ENCODE peak calls at places on chromosomes 7 and 10, in ten cellular contexts. M, T, H, N, R, B, Q, I, Z and L are unnamed samples.

GRCh38 chr10:93352638-93353383 is 129.3 kb downstream of the MYOF start:
- DNase-seq in M (no peak), T (peak), H (peak), N (no peak), R (no peak), B (peak), Q (no peak), I (no peak), Z (no peak), L (no peak)

GRCh38 chr10:63720689-63721088 is 199.5 kb downstream of the REEP3 start:
- DNase-seq in M (no peak), T (no peak), H (no peak), N (no peak), R (no peak), B (no peak), Q (no peak), I (no peak), Z (no peak), L (no peak)

GRCh38 chr10:86260564-86260963 is 106.0 kb downstream of the GRID1 start:
- DNase-seq in M (no peak), T (no peak), H (no peak), N (no peak), R (no peak), B (no peak), Q (no peak), I (peak), Z (no peak), L (no peak)

GRCh38 chr7:47635091-47636090 is 53.5 kb upstream of the TNS3 start:
- DNase-seq in M (peak), T (no peak), H (peak), N (no peak), R (no peak), B (no peak), Q (no peak), I (peak), Z (peak), L (no peak)

GRCh38 chr7:131107343-131108211 is 220.1 kb upstream of the MKLN1 start:
- DNase-seq in M (peak), T (peak), H (peak), N (peak), R (peak), B (peak), Q (peak), I (peak), Z (peak), L (peak)

GRCh38 chr10:13716161-13717071 is 129.7 kb downstream of the PRPF18 start:
- DNase-seq in M (no peak), T (peak), H (no peak), N (peak), R (no peak), B (peak), Q (no peak), I (no peak), Z (no peak), L (no peak)

GRCh38 chr10:35640951-35641429 is 1.1 kb downstream of the FZD8 start:
- DNase-seq in M (peak), T (peak), H (peak), N (peak), R (peak), B (peak), Q (no peak), I (peak), Z (peak), L (no peak)

GRCh38 chr10:4061441-4061951 is 276.5 kb upstream of the KLF6 start:
- DNase-seq in M (no peak), T (no peak), H (no peak), N (peak), R (no peak), B (no peak), Q (no peak), I (no peak), Z (no peak), L (no peak)

GRCh38 chr7:25795824-25796235 is 356.2 kb upstream of the NFE2L3 start:
- DNase-seq in M (no peak), T (peak), H (no peak), N (no peak), R (no peak), B (peak), Q (no peak), I (no peak), Z (no peak), L (no peak)

GRCh38 chr10:48377751-48378585 is 71.5 kb downstream of the MAPK8 start:
- DNase-seq in M (no peak), T (no peak), H (no peak), N (no peak), R (no peak), B (peak), Q (no peak), I (no peak), Z (no peak), L (no peak)

GRCh38 chr10:114352653-114353298 is 51.5 kb downstream of the AFAP1L2 start:
- DNase-seq in M (no peak), T (no peak), H (no peak), N (no peak), R (no peak), B (no peak), Q (no peak), I (no peak), Z (no peak), L (no peak)

GRCh38 chr10:79247373-79248137 is 99.7 kb upstream of the PPIF start:
- DNase-seq in M (no peak), T (no peak), H (no peak), N (no peak), R (no peak), B (no peak), Q (no peak), I (no peak), Z (no peak), L (no peak)

GRCh38 chr10:9853405-9854010 is 1164.2 kb upstream of the CELF2 start:
- DNase-seq in M (no peak), T (no peak), H (no peak), N (peak), R (no peak), B (peak), Q (no peak), I (no peak), Z (no peak), L (no peak)

GRCh38 chr7:130994378-130995115 is 260.5 kb upstream of the KLF14 start:
- DNase-seq in M (peak), T (no peak), H (no peak), N (peak), R (no peak), B (no peak), Q (no peak), I (no peak), Z (no peak), L (no peak)

GRCh38 chr7:140223515-140224221 is 46.9 kb upstream of the KDM7A start:
- DNase-seq in M (no peak), T (no peak), H (no peak), N (no peak), R (no peak), B (no peak), Q (peak), I (no peak), Z (no peak), L (no peak)

GRCh38 chr7:29287366-29287765 is 92.8 kb downstream of the CHN2 start:
- DNase-seq in M (no peak), T (peak), H (no peak), N (no peak), R (no peak), B (peak), Q (no peak), I (no peak), Z (no peak), L (no peak)

GRCh38 chr7:158700008-158700407 is 4.6 kb downstream of the NCAPG2 start:
- DNase-seq in M (no peak), T (no peak), H (no peak), N (no peak), R (no peak), B (no peak), Q (no peak), I (no peak), Z (no peak), L (no peak)

GRCh38 chr7:68929712-68930395 is 668.4 kb upstream of the AUTS2 start:
- DNase-seq in M (no peak), T (peak), H (no peak), N (no peak), R (no peak), B (peak), Q (no peak), I (no peak), Z (no peak), L (no peak)

GRCh38 chr7:124762611-124763143 is 2.9 kb downstream of the GPR37 start:
- DNase-seq in M (peak), T (no peak), H (no peak), N (no peak), R (no peak), B (no peak), Q (no peak), I (no peak), Z (no peak), L (no peak)

GRCh38 chr10:628386-629045 is 61.0 kb downstream of the DIP2C start:
- DNase-seq in M (no peak), T (no peak), H (no peak), N (no peak), R (no peak), B (no peak), Q (no peak), I (no peak), Z (no peak), L (no peak)

GRCh38 chr7:147519062-147519461 is 1071.5 kb upstream of the C7orf33 start:
- DNase-seq in M (no peak), T (peak), H (no peak), N (no peak), R (no peak), B (no peak), Q (no peak), I (no peak), Z (peak), L (no peak)

GRCh38 chr7:134593530-134594392 is 44.9 kb downstream of the AKR1B15 start:
- DNase-seq in M (peak), T (peak), H (peak), N (peak), R (no peak), B (peak), Q (no peak), I (no peak), Z (no peak), L (no peak)

GRCh38 chr7:921581-922333 is 32.7 kb downstream of the ADAP1 start:
- DNase-seq in M (peak), T (no peak), H (no peak), N (peak), R (peak), B (no peak), Q (peak), I (no peak), Z (peak), L (no peak)

GRCh38 chr7:91302794-91303193 is 38.6 kb downstream of the FZD1 start:
- DNase-seq in M (no peak), T (no peak), H (no peak), N (no peak), R (no peak), B (no peak), Q (no peak), I (no peak), Z (no peak), L (no peak)

GRCh38 chr10:60479305-60480020 is 89.8 kb upstream of the ANK3 start:
- DNase-seq in M (no peak), T (no peak), H (no peak), N (no peak), R (no peak), B (peak), Q (no peak), I (no peak), Z (no peak), L (no peak)

GRCh38 chr10:90652519-90652918 is 205.3 kb downstream of the HTR7 start:
- DNase-seq in M (no peak), T (peak), H (peak), N (no peak), R (no peak), B (peak), Q (no peak), I (no peak), Z (no peak), L (no peak)

GRCh38 chr7:32500922-32501341 is 5.6 kb downstream of the AVL9 start:
- DNase-seq in M (no peak), T (peak), H (no peak), N (no peak), R (no peak), B (peak), Q (no peak), I (no peak), Z (no peak), L (no peak)

GRCh38 chr7:134359787-134360432 is 43.2 kb upstream of the SLC35B4 start:
- DNase-seq in M (no peak), T (no peak), H (no peak), N (no peak), R (no peak), B (no peak), Q (no peak), I (no peak), Z (no peak), L (no peak)

GRCh38 chr7:18700147-18700546 is 204.6 kb downstream of the HDAC9 start:
- DNase-seq in M (no peak), T (no peak), H (no peak), N (no peak), R (no peak), B (no peak), Q (no peak), I (peak), Z (peak), L (no peak)
- TF ChIP-seq CTCF in M (no peak), T (peak), H (no peak), N (no peak), R (no peak), B (no peak), Q (no peak), I (peak), Z (no peak), L (no peak)

GRCh38 chr7:37208528-37208927 is 240.1 kb downstream of the ELMO1 start:
- DNase-seq in M (peak), T (peak), H (peak), N (peak), R (no peak), B (peak), Q (peak), I (peak), Z (peak), L (no peak)
- TF ChIP-seq CTCF in M (peak), T (peak), H (peak), N (peak), R (no peak), B (peak), Q (no peak), I (peak), Z (no peak), L (peak)

DNA sequence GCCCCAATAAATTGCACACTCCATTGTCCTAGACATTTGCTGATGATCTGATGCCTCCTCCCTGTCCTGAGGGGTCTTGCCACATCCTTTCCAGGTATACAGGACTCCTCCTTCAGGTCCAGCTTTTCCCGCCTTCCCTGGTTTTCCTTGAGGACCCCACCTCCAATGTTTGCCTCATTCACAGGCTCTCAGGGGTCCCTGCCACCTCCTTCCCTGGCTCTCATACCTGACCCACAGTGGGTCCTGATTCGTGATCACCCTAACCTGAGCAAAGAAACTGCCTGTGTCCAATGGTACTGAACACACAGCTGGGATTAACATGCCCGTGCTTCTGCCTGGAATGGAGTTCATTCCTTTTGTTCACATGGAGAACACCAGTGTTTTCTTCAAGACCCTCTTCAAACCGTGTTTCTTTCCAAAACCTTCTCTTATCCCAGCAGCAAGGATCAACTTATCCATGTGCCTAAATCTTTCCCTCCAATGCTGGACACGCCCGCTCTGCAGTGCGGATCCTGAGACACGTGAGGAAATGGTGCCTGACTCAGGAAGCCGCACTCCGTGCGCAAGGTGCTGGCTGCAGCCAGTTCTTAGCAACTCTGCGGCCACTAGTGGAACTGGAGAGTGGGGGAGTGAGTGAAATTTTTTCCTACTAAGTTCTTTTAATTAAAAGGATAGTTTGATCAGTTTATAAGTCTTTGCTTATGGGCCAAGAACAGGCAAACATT is 354.6 kb upstream of the SHH start:
- DNase-seq in M (no peak), T (no peak), H (no peak), N (no peak), R (no peak), B (no peak), Q (no peak), I (no peak), Z (no peak), L (no peak)
- TF ChIP-seq CTCF in M (no peak), T (no peak), H (no peak), N (no peak), R (no peak), B (no peak), Q (no peak), I (no peak), Z (no peak), L (no peak)

GRCh38 chr10:24515481-24515880 is 208.2 kb downstream of the ARHGAP21 start:
- DNase-seq in M (no peak), T (no peak), H (no peak), N (no peak), R (no peak), B (no peak), Q (no peak), I (no peak), Z (no peak), L (no peak)

GRCh38 chr10:24518981-24519597 is 204.6 kb downstream of the ARHGAP21 start:
- DNase-seq in M (peak), T (peak), H (peak), N (peak), R (no peak), B (peak), Q (peak), I (peak), Z (peak), L (peak)

GRCh38 chr10:24518411-24518810 is 205.3 kb downstream of the ARHGAP21 start:
- DNase-seq in M (no peak), T (no peak), H (no peak), N (no peak), R (no peak), B (peak), Q (no peak), I (no peak), Z (no peak), L (no peak)

DNA sequence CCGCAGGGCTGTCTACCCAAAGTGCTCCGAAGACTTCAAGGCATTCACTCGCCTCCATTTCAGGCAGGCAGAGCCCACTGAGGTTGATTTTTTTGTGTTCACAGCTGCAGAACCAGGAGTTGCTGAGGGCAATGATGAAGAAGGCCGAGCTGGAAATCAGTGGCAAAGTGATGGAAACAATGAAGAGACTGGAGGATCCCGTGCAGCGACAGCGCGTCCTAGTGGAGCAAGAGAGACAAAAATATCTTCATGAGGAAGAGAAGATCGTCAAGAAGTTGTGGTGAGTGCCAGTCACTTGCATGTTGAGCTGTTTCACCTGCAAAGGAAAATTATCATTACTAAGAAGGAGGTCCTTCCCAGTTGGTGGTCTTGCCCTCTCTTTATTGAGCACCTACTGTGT is 210.5 kb downstream of the ARHGAP21 start:
- DNase-seq in M (no peak), T (peak), H (no peak), N (no peak), R (no peak), B (peak), Q (no peak), I (no peak), Z (peak), L (no peak)
- TF ChIP-seq CTCF in M (no peak), T (peak), H (peak), N (no peak), R (no peak), B (peak), Q (no peak), I (peak), Z (no peak), L (peak)

GRCh38 chr10:71812913-71813590 is 38.0 kb downstream of the PSAP start:
- DNase-seq in M (no peak), T (no peak), H (no peak), N (no peak), R (no peak), B (no peak), Q (no peak), I (no peak), Z (no peak), L (no peak)

GRCh38 chr10:71815515-71816130 is 35.4 kb downstream of the PSAP start:
- DNase-seq in M (no peak), T (no peak), H (no peak), N (no peak), R (no peak), B (no peak), Q (no peak), I (no peak), Z (no peak), L (no peak)

GRCh38 chr10:71816931-71817631 is 34.0 kb downstream of the PSAP start:
- DNase-seq in M (no peak), T (no peak), H (no peak), N (no peak), R (no peak), B (no peak), Q (no peak), I (no peak), Z (no peak), L (no peak)

GRCh38 chr10:71816421-71816851 is 34.6 kb downstream of the PSAP start:
- DNase-seq in M (no peak), T (no peak), H (no peak), N (no peak), R (no peak), B (no peak), Q (no peak), I (no peak), Z (no peak), L (no peak)

GRCh38 chr10:71814923-71815411 is 36.1 kb downstream of the PSAP start:
- DNase-seq in M (no peak), T (no peak), H (no peak), N (no peak), R (no peak), B (no peak), Q (no peak), I (peak), Z (peak), L (no peak)
- TF ChIP-seq CTCF in M (no peak), T (peak), H (no peak), N (no peak), R (no peak), B (no peak), Q (no peak), I (peak), Z (no peak), L (no peak)

GRCh38 chr7:121961491-121961890 is 88.5 kb downstream of the PTPRZ1 start:
- DNase-seq in M (no peak), T (no peak), H (no peak), N (no peak), R (no peak), B (no peak), Q (no peak), I (no peak), Z (no peak), L (no peak)

GRCh38 chr7:121966538-121967332 is 93.8 kb downstream of the PTPRZ1 start:
- DNase-seq in M (no peak), T (no peak), H (no peak), N (no peak), R (no peak), B (no peak), Q (no peak), I (no peak), Z (no peak), L (no peak)

GRCh38 chr7:121960678-121961461 is 87.9 kb downstream of the PTPRZ1 start:
- DNase-seq in M (no peak), T (peak), H (no peak), N (no peak), R (no peak), B (peak), Q (no peak), I (peak), Z (no peak), L (no peak)
- TF ChIP-seq CTCF in M (no peak), T (peak), H (no peak), N (no peak), R (no peak), B (no peak), Q (no peak), I (no peak), Z (no peak), L (peak)